ENCODE peak calls at places on chromosomes 7 and 10, in four cellular contexts. H is glutamatergic neuron, G is fibroblast of the conjunctiva, T is NCI-H1694. V is an unnamed sample.

GRCh38 chr7:144019457-144019856 is 19.3 kb downstream of the OR6B1 start:
- DNase-seq in H (no peak), G (peak), T (no peak), V (no peak)

GRCh38 chr7:134587736-134588135 is 38.8 kb downstream of the AKR1B15 start:
- DNase-seq in H (no peak), G (no peak), T (no peak), V (no peak)

GRCh38 chr10:32865170-32865569 is 92.9 kb downstream of the ITGB1 start:
- DNase-seq in H (no peak), G (no peak), T (no peak), V (no peak)

GRCh38 chr10:113708640-113709039 is 28.9 kb downstream of the CASP7 start:
- DNase-seq in H (no peak), G (no peak), T (no peak), V (no peak)

GRCh38 chr10:125011926-125012705 is 70.2 kb downstream of the ZRANB1 start:
- DNase-seq in H (no peak), G (no peak), T (no peak), V (no peak)

GRCh38 chr7:158278745-158279320 is 308.8 kb downstream of the PTPRN2 start:
- DNase-seq in H (no peak), G (no peak), T (no peak), V (no peak)

GRCh38 chr10:70584366-70584765 is 18.2 kb downstream of the PRF1 start:
- DNase-seq in H (no peak), G (no peak), T (no peak), V (no peak)

GRCh38 chr7:150756858-150757257 is 19.6 kb downstream of the GIMAP5 start:
- DNase-seq in H (no peak), G (no peak), T (no peak), V (no peak)

GRCh38 chr10:71613303-71613777 is 106.2 kb downstream of the C10orf105 start:
- DNase-seq in H (no peak), G (no peak), T (no peak), V (no peak)

GRCh38 chr10:132110713-132111112 is 45.0 kb downstream of the JAKMIP3 start:
- DNase-seq in H (no peak), G (no peak), T (no peak), V (no peak)

GRCh38 chr7:54426406-54426805 is 115.8 kb upstream of the VSTM2A start:
- DNase-seq in H (no peak), G (no peak), T (no peak), V (no peak)

GRCh38 chr7:30173058-30173897 is 38.5 kb downstream of the MTURN start:
- DNase-seq in H (peak), G (peak), T (peak), V (peak)

GRCh38 chr10:72087392-72087968 is 871 bp downstream of the SPOCK2 start:
- DNase-seq in H (peak), G (no peak), T (no peak), V (no peak)

GRCh38 chr10:120485946-120486345 is 28.9 kb downstream of the PLPP4 start:
- DNase-seq in H (no peak), G (no peak), T (no peak), V (no peak)

GRCh38 chr10:6563720-6564119 is 16.4 kb downstream of the PRKCQ start:
- DNase-seq in H (no peak), G (no peak), T (no peak), V (no peak)

GRCh38 chr7:152459724-152460251 is 24.0 kb upstream of the KMT2C start:
- DNase-seq in H (peak), G (no peak), T (no peak), V (no peak)

GRCh38 chr7:39949980-39950472 is at the start of gene CDK13:
- DNase-seq in H (peak), G (peak), T (peak), V (peak)

GRCh38 chr7:155597753-155598140 is 46.7 kb upstream of the RBM33 start:
- DNase-seq in H (no peak), G (no peak), T (no peak), V (no peak)

GRCh38 chr10:103153765-103154197 is 39.3 kb downstream of the NT5C2 start:
- DNase-seq in H (no peak), G (no peak), T (no peak), V (no peak)

GRCh38 chr7:139597028-139597427 is 73.5 kb downstream of the CLEC2L start:
- DNase-seq in H (no peak), G (no peak), T (no peak), V (no peak)

GRCh38 chr7:152643979-152644559 is 31.9 kb downstream of the XRCC2 start:
- DNase-seq in H (no peak), G (no peak), T (no peak), V (no peak)

GRCh38 chr10:11898372-11899066 is 75.4 kb downstream of the PROSER2 start:
- DNase-seq in H (no peak), G (no peak), T (no peak), V (no peak)